ENCODE peak calls at places on chromosomes 3 and 15, in five cellular contexts. Y, E, Z, A and O are unnamed samples.

GRCh38 chr15:94306700-94307650 is 75.6 kb downstream of the MCTP2 start:
- DNase-seq in A (no peak), Y (peak; percentile 78), E (no peak), Z (no peak), O (peak; percentile 54)

GRCh38 chr15:43410572-43411214 is 39.8 kb downstream of the TUBGCP4 start:
- DNase-seq in Y (no peak), Z (no peak), E (no peak), A (no peak), O (no peak)

GRCh38 chr3:107325446-107325845 is 51.8 kb upstream of the CCDC54 start:
- DNase-seq in Z (no peak), Y (no peak), A (no peak), E (no peak), O (no peak)

GRCh38 chr15:77417642-77418041 is 2.3 kb downstream of the PEAK1 start:
- DNase-seq in Z (no peak), A (no peak), Y (no peak), E (no peak), O (peak; percentile 85)

GRCh38 chr3:10310578-10310977 is 10.3 kb downstream of the SEC13 start:
- DNase-seq in Z (no peak), Y (no peak), E (no peak), A (no peak), O (no peak)

GRCh38 chr3:42376397-42376798 is 34.0 kb downstream of the LYZL4 start:
- DNase-seq in Y (no peak), A (peak; percentile 24), Z (no peak), E (no peak), O (peak; percentile 79)

GRCh38 chr3:170701696-170702678 is 116.1 kb upstream of the SLC7A14 start:
- DNase-seq in Z (no peak), Y (no peak), E (no peak), A (no peak), O (no peak)

GRCh38 chr3:146550743-146551510 is 6.5 kb upstream of the PLSCR1 start:
- DNase-seq in A (no peak), E (no peak), Z (no peak), Y (no peak), O (peak; percentile 63)

GRCh38 chr3:31853580-31853979 is 127.5 kb downstream of the OSBPL10 start:
- DNase-seq in E (no peak), Z (no peak), Y (no peak), A (no peak), O (no peak)

GRCh38 chr15:47505712-47506542 is 211.4 kb upstream of the SEMA6D start:
- DNase-seq in A (no peak), Z (no peak), Y (no peak), E (no peak), O (no peak)

GRCh38 chr3:24286405-24286804 is 208.2 kb downstream of the THRB start:
- DNase-seq in E (no peak), A (no peak), Z (no peak), Y (no peak), O (no peak)

GRCh38 chr15:63107895-63108546 is 13.6 kb upstream of the LACTB start:
- DNase-seq in E (no peak), Z (peak; percentile 9), A (no peak), Y (no peak), O (peak; percentile 94)

GRCh38 chr3:4752201-4753072 is 226.8 kb upstream of the BHLHE40 start:
- DNase-seq in E (no peak), A (no peak), Z (no peak), Y (no peak), O (peak; percentile 50)

GRCh38 chr15:84824260-84824690 is 7.1 kb downstream of the ALPK3 start:
- DNase-seq in Y (no peak), A (peak; percentile 88), Z (no peak), E (no peak), O (no peak)

GRCh38 chr15:51793521-51793920 is 35.9 kb upstream of the TMOD3 start:
- DNase-seq in A (no peak), Y (no peak), E (peak; percentile 73), Z (peak; percentile 61), O (peak; percentile 42)

GRCh38 chr15:85016275-85016674 is 34.6 kb downstream of the PDE8A start:
- DNase-seq in Z (no peak), A (no peak), E (no peak), Y (no peak), O (no peak)

GRCh38 chr3:184769771-184770170 is 42.2 kb upstream of the VPS8 start:
- DNase-seq in A (no peak), Z (no peak), E (no peak), Y (no peak), O (no peak)

GRCh38 chr3:133042778-133043177 is 4.6 kb downstream of the TMEM108 start:
- DNase-seq in E (no peak), Y (no peak), A (no peak), Z (no peak), O (no peak)

GRCh38 chr3:52190294-52190841 is 7.6 kb upstream of the ALAS1 start:
- DNase-seq in Z (no peak), E (peak; percentile 83), Y (no peak), A (peak; percentile 73), O (peak; percentile 86)

GRCh38 chr3:63364495-63364894 is 86.4 kb downstream of the SYNPR start:
- DNase-seq in A (no peak), Y (no peak), E (no peak), Z (no peak), O (no peak)

GRCh38 chr3:177196473-177197040 is 725 bp downstream of the TBL1XR1 start:
- DNase-seq in E (peak; percentile 35), A (peak; percentile 25), Z (no peak), Y (no peak), O (no peak)

GRCh38 chr3:90132220-90132619 is 1024.8 kb downstream of the EPHA3 start:
- DNase-seq in Z (no peak), A (no peak), E (no peak), Y (no peak), O (no peak)
- H3K36me3 ChIP-seq in Z (no peaks in the 10 kb centered on the region), A (no peaks in the 10 kb centered on the region), E (no peaks in the 10 kb centered on the region), Y (no peaks in the 10 kb centered on the region), O (no peaks in the 10 kb centered on the region)

DNA sequence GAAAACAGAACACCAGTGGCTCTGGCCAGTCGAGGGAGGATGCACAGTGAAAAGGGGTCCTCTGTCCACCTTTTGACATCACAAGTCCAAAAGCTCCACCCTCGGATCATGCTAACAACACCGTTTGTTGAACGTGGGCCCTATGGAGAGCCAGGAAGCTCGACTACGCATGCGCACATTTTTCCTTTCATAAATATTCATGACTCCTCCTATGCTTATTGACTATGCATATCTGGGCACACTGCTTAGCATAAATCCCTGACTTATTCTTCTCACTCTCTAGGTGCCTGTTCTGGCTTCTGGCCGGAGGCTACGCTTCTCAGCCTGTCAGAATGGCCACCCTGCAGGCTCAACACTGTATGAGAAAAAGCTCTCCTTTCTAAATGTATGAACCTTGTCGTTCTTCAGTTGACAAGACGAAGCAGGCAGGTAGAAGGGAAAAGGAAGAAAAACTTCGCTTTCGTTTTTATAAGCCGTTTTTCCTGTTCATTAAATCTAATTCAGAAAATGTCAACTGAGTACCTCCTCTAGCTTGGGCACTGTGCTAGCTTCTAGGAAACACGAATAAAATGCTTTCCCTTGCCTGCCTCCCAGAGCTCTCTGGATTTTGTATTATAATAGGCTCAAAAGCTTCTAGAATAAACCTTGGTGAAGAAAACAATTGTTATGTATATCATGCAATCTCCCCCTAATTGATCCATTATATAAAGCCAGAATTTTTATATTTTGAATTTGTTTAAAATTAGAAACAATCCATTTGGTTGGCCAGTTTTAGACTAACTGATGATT is 207.8 kb downstream of the ATP10A start:
- DNase-seq in E (no peak), Z (no peak), A (no peak), Y (no peak), O (no peak)
- H3K4me3 ChIP-seq in E (no peak overlapping the region), Z (no peak overlapping the region), A (no peak overlapping the region), Y (no peak overlapping the region), O (no peak overlapping the region)

DNA sequence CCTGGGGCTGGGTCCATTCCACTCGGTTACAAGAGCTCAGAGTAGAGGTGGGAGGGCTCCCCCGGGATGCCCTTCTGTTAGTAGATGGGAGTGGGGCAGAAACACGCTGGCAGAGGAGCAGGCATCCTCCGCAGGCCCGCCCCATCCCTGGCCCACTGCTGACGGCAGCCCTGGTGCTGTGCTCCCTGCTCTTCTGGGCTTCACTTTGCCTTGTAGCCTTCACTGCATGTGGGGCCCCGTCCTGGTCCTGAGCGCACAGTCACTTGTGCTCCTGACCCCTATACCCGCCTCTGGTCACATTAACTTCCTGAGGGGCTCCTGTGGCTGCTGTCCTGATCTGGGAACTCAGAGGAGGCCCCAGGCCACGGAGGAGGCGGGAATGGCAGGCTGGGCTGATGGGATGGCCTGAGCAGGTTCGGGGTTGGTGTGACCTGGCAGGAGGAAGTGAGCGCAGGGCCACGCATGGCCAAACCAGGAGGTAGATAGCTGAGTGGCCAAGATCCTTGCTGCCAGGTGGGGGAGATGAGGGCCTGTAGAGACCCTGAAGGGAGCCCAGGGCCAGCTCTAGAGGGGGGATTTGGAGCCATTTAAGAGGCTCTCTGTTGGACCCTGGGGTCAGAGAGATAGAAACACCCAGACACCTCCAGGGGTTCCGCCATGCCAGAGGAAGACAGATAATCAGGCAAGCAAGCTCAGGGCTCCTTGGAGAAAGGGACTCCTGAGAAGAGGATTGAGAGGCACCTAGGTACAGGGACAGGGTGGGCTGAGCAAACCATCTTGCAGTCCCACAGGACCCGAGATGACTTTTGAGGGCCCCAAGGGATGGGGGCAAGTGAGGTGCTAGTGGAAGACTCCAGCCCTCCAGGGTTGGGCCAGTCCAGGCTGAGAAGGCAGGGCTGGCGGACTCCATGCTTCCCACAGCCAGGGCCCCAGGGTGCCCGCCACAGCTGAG is 92.2 kb upstream of the PRR23E start:
- DNase-seq in A (no peak), E (no peak), Y (no peak), Z (no peak), O (no peak)
- H3K9me3 ChIP-seq in A (no peaks in the 10 kb centered on the region), E (no peaks in the 10 kb centered on the region), Y (no peaks in the 10 kb centered on the region), Z (no peaks in the 10 kb centered on the region), O (no peaks in the 10 kb centered on the region)

GRCh38 chr15:74791007-74791406 is 9.1 kb downstream of the CSK start:
- DNase-seq in Z (no peak), A (no peak), E (no peak), Y (no peak), O (no peak)

GRCh38 chr15:74793135-74794028 is 11.5 kb downstream of the CSK start:
- DNase-seq in Y (no peak), Z (no peak), A (no peak), E (no peak), O (peak; percentile 50)

GRCh38 chr15:74792227-74793016 is 10.5 kb downstream of the CSK start:
- DNase-seq in Z (no peak), A (no peak), Y (no peak), E (no peak), O (no peak)

GRCh38 chr15:74790080-74790916 is 8.4 kb downstream of the CSK start:
- DNase-seq in E (peak; percentile 61), Z (no peak), Y (no peak), A (peak; percentile 72), O (peak; percentile 89)

DNA sequence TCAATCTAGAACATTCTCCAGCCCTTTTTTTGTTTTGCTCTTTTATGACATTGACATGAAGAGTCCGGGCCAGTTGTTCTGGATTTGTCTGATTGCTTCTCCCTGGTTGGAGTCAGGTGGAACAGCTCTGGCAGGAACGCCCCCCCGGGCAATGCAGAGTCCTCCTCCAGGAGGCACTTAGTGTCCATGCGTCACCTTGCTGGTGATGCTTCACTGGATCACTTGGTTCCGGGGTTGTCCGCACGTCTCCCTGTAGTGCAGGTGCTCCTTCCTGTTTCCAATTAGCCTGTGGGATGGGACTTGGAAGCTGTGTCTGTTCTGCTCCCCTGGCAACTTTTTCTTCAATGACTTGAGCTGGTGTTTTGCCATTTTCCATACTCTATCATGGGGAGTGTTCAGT is 9.8 kb downstream of the CSK start:
- DNase-seq in A (no peak), Z (no peak), Y (no peak), E (no peak), O (no peak)
- H3K36me3 ChIP-seq in A (no peaks in the 10 kb centered on the region), Z (no peaks in the 10 kb centered on the region), Y (peaks cover 17% of the 10 kb centered on the region), E (peaks cover 12% of the 10 kb centered on the region), O (peaks cover 56% of the 10 kb centered on the region)